ENCODE peak calls at places on chromosomes 1 and 21, in four cellular contexts. Y is H9, N is retinal pigment epithelial cell, B is lung. C is an unnamed sample.

GRCh38 chr1:181317261-181317924 is 165.9 kb upstream of the CACNA1E start:
- DNase-seq in Y (no peak), N (no peak), B (no peak), C (no peak)

GRCh38 chr1:185646202-185646683 is 87.9 kb upstream of the HMCN1 start:
- DNase-seq in Y (peak; percentile 79), N (peak; percentile 100), B (peak; percentile 64), C (peak; percentile 99)

GRCh38 chr1:194039578-194039977 is 853.2 kb upstream of the B3GALT2 start:
- DNase-seq in Y (no peak), N (no peak), B (no peak), C (no peak)

GRCh38 chr1:61517345-61517744 is 207.6 kb downstream of the TM2D1 start:
- DNase-seq in Y (no peak), N (no peak), B (no peak), C (no peak)

GRCh38 chr1:167774710-167775109 is 52.9 kb downstream of the MPZL1 start:
- DNase-seq in Y (no peak), N (no peak), B (no peak), C (no peak)

GRCh38 chr1:205318231-205318991 is 3.1 kb downstream of the NUAK2 start:
- DNase-seq in Y (no peak), N (no peak), B (no peak), C (no peak)

GRCh38 chr1:159880435-159880834 is 18.0 kb upstream of the VSIG8 start:
- DNase-seq in Y (no peak), N (no peak), B (no peak), C (no peak)

GRCh38 chr1:20069932-20070331 is at the start of gene PLA2G5:
- DNase-seq in Y (no peak), N (peak; percentile 61), B (peak; percentile 50), C (no peak)

GRCh38 chr1:34885405-34886247 is 26.1 kb upstream of the SMIM12 start:
- DNase-seq in Y (peak; percentile 88), N (no peak), B (peak; percentile 44), C (peak; percentile 6)

GRCh38 chr1:229607370-229607769 is 18.6 kb downstream of the TAF5L start:
- DNase-seq in Y (no peak), N (no peak), B (no peak), C (no peak)

GRCh38 chr1:214660900-214661299 is 57.9 kb downstream of the CENPF start:
- DNase-seq in Y (no peak), N (peak; percentile 56), B (no peak), C (peak; percentile 81)
- TF ChIP-seq CTCF in Y (peak; percentile 36), N (peak; percentile 87), B (no peak), C (peak; percentile 87)

DNA sequence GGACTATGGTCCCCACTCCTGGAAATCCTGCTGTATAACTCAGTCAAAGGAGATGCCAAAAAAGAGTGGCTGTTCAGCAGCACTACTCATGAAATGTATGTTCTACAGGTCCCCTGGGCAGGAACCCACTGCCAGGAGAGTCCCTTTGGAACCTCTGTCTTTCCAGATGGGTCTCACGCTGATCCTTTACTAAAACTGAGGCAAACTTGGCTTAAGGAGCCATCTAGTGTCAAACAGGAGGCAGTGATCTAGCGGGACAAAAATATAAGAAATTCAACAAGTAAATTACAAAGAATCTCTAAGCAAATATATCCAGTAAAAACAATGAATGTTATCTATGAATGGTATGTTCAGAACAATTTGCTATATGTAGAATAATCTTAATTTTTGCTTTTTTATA is 80.5 kb upstream of the PRMT6 start:
- DNase-seq in Y (peak; percentile 29), N (no peak), B (no peak), C (no peak)
- TF ChIP-seq CTCF in Y (peak; percentile 75), N (peak; percentile 6), B (no peak), C (peak; percentile 25)

DNA sequence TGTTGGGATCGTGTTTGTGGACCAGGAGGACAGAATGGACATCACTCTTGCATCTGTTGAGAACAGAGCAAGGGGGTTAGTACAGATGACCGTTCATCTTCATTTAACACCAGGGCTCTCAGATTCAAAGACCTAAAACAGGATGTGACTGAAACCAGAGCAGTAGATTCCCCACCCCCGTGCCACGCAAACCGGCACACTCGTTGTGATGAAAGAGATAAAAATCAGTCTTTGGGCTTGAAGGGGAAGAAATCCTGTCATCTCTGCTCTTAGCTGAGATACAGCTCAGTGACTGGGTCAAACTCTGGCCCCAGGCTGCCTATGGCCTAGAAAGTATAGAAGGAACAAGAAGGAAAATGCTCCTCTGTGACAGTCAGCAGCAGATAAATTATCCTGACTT is 146.2 kb upstream of the KRTAP19-8 start:
- DNase-seq in Y (no peak), N (no peak), B (no peak), C (no peak)
- TF ChIP-seq CTCF in Y (no peak), N (no peak), B (no peak), C (no peak)

GRCh38 chr1:97668945-97669344 is 251.9 kb downstream of the DPYD start:
- DNase-seq in Y (no peak), N (no peak), B (no peak), C (peak; percentile 38)
- TF ChIP-seq CTCF in Y (no peak), N (peak; percentile 34), B (no peak), C (peak; percentile 49)

GRCh38 chr1:16921391-16922185 is at the start of gene CROCC:
- DNase-seq in Y (peak; percentile 95), N (peak; percentile 86), B (no peak), C (peak; percentile 37)
- TF ChIP-seq CTCF in Y (no peak), N (no peak), B (no peak), C (no peak)

DNA sequence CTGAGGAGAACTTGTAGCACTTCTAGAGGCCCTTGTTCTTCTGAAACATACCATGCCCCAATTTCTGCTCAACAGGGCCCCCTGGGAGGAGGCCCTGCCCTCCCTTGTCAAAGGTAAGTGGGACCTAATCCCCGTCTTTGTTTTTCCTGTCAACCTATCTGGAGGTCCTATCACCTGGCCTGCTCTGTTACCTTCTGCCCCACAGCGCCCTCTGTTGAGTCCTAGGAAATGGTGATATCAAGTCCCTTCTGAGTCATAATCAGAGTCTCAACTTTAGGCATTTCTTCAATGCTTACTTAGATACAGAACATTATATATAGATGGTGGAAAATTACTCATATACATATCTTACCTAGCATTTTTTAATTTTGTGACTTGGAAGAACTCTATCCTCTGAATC is 28.2 kb upstream of the FCRL4 start:
- DNase-seq in Y (peak; percentile 70), N (no peak), B (no peak), C (no peak)
- TF ChIP-seq CTCF in Y (peak; percentile 83), N (peak; percentile 41), B (peak; percentile 7), C (no peak)

GRCh38 chr1:7677815-7678214 is 93.3 kb upstream of the VAMP3 start:
- DNase-seq in Y (no peak), N (no peak), B (no peak), C (no peak)

GRCh38 chr1:7678491-7679158 is 92.5 kb upstream of the VAMP3 start:
- DNase-seq in Y (no peak), N (no peak), B (no peak), C (no peak)

GRCh38 chr1:7680791-7681165 is 90.3 kb upstream of the VAMP3 start:
- DNase-seq in Y (peak; percentile 45), N (no peak), B (no peak), C (no peak)

GRCh38 chr1:7679873-7680790 is 91.0 kb upstream of the VAMP3 start:
- DNase-seq in Y (peak; percentile 47), N (no peak), B (no peak), C (no peak)

DNA sequence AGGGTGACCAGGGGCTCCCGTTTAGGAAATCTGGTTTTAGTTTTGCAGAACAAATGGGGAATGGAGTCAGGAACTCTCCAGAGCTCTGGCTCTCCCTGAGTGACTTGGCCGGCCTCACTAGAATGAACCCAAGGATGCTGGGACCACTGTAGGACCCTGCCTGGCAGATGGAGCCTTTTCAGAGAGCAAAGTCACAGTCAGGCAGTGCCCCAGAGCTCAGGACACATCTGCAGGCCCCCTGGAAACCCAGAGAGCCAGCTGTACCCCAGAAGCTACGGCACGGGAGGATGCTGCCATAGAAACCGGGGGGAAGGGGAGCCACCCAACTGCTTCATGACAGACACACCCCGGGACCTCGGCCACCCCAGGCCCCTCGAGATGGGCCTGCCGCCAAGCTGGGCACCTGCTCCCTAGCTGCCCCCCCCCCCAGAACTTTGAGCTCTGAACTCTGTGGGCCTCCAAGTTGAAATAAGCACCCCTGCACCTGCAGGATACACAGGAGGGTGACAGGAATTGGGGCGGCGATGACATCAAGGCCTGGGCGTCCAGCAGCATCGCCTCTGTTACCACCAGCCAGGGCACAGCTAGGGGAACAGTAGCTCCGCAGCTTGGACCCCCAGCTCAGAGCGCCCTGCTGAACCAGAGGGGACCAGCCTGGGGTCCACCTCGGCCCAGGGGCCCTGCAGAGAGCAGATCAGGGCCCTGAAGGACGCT is 91.8 kb upstream of the VAMP3 start:
- DNase-seq in Y (no peak), N (no peak), B (no peak), C (no peak)
- TF ChIP-seq CTCF in Y (no peak), N (no peak), B (no peak), C (no peak)

GRCh38 chr1:228455715-228456114 is 31.5 kb upstream of the RNF187 start:
- DNase-seq in Y (no peak), N (no peak), B (no peak), C (no peak)

GRCh38 chr1:228459091-228459993 is 27.8 kb upstream of the RNF187 start:
- DNase-seq in Y (peak; percentile 86), N (peak; percentile 28), B (peak; percentile 39), C (peak; percentile 79)

GRCh38 chr1:228457017-228457395 is 30.2 kb upstream of the RNF187 start:
- DNase-seq in Y (no peak), N (no peak), B (no peak), C (no peak)

GRCh38 chr1:228456252-228457016 is 30.7 kb upstream of the RNF187 start:
- DNase-seq in Y (no peak), N (no peak), B (no peak), C (no peak)

GRCh38 chr1:228457396-228458176 is 29.6 kb upstream of the RNF187 start:
- DNase-seq in Y (peak; percentile 93), N (peak; percentile 96), B (peak; percentile 82), C (peak; percentile 98)
- TF ChIP-seq CTCF in Y (peak; percentile 57), N (peak; percentile 33), B (no peak), C (peak; percentile 39)

C was measured in brain microvascular endothelial cell.